ENCODE peak calls at places on chromosomes 12 and 14, in four cellular contexts. C is suprapubic skin, F is cardiac muscle cell, O is esophagus muscularis mucosa. M is an unnamed sample.

GRCh38 chr12:18676112-18676511 is 61.7 kb downstream of the PLCZ1 start:
- DNase-seq in C (no peak), F (no peak), O (no peak), M (no peak)

GRCh38 chr12:109500406-109501185 is 23.2 kb downstream of the UBE3B start:
- DNase-seq in O (no peak), F (no peak), C (no peak), M (no peak)

GRCh38 chr12:10667581-10667980 is 6.3 kb downstream of the STYK1 start:
- DNase-seq in C (no peak), F (no peak), O (no peak), M (no peak)

GRCh38 chr12:109739747-109740693 is 26.4 kb downstream of the FAM222A start:
- DNase-seq in F (peak; percentile 5), C (peak; percentile 32), O (no peak), M (no peak)

GRCh38 chr14:53450871-53451270 is 297.7 kb upstream of the DDHD1 start:
- DNase-seq in C (no peak), O (no peak), F (peak; percentile 2), M (peak; percentile 11)

GRCh38 chr14:93033983-93034670 is 81.6 kb downstream of the ITPK1 start:
- DNase-seq in C (no peak), O (no peak), F (no peak), M (no peak)

GRCh38 chr14:102505775-102506598 is 3.6 kb downstream of the ANKRD9 start:
- DNase-seq in F (no peak), O (no peak), C (no peak), M (no peak)

GRCh38 chr12:948238-948637 is 1.3 kb downstream of the RAD52 start:
- DNase-seq in F (no peak), C (no peak), O (no peak), M (no peak)

GRCh38 chr14:22314183-22314820 is 274.7 kb downstream of the DAD1 start:
- DNase-seq in F (peak; percentile 69), C (no peak), O (no peak), M (peak; percentile 63)

GRCh38 chr12:38892090-38892786 is 13.2 kb downstream of the CPNE8 start:
- DNase-seq in F (peak; percentile 22), O (no peak), C (no peak), M (no peak)

GRCh38 chr14:32620303-32620702 is 291.2 kb downstream of the AKAP6 start:
- DNase-seq in F (no peak), C (no peak), O (no peak), M (peak; percentile 59)

GRCh38 chr12:126385785-126386184 is 1320.5 kb downstream of the AACS start:
- DNase-seq in O (no peak), C (no peak), F (peak; percentile 61), M (no peak)

GRCh38 chr14:96309907-96310330 is 53.2 kb downstream of the ATG2B start:
- DNase-seq in F (no peak), O (no peak), C (no peak), M (no peak)

GRCh38 chr12:50971946-50972345 is 19.6 kb downstream of the HIGD1C start:
- DNase-seq in C (no peak), O (no peak), F (peak; percentile 44), M (no peak)

GRCh38 chr14:67068246-67068645 is 121.0 kb upstream of the GARIN2 start:
- DNase-seq in C (no peak), O (no peak), F (peak; percentile 24), M (no peak)

GRCh38 chr14:70754989-70755388 is 54.3 kb downstream of the MAP3K9 start:
- DNase-seq in C (no peak), O (no peak), F (peak; percentile 2), M (peak; percentile 4)

GRCh38 chr12:18998343-18999270 is 130.9 kb upstream of the PLEKHA5 start:
- DNase-seq in F (peak; percentile 73), C (no peak), O (no peak), M (peak; percentile 52)

GRCh38 chr12:112340983-112341840 is 41.0 kb downstream of the HECTD4 start:
- DNase-seq in F (no peak), C (no peak), O (no peak), M (no peak)

GRCh38 chr14:59310644-59311043 is 122.2 kb downstream of the DAAM1 start:
- DNase-seq in F (no peak), O (no peak), C (no peak), M (no peak)

GRCh38 chr14:93832665-93833064 is 44.4 kb upstream of the PRIMA1 start:
- DNase-seq in C (no peak), O (no peak), F (no peak), M (no peak)

GRCh38 chr12:7905071-7905470 is 30.9 kb downstream of the SLC2A3 start:
- DNase-seq in C (no peak), O (no peak), F (peak; percentile 53), M (no peak)
- H3K4me3 ChIP-seq in C (no peak overlapping the region), O (no peak overlapping the region), F (no peak overlapping the region), M (no peak overlapping the region)

DNA sequence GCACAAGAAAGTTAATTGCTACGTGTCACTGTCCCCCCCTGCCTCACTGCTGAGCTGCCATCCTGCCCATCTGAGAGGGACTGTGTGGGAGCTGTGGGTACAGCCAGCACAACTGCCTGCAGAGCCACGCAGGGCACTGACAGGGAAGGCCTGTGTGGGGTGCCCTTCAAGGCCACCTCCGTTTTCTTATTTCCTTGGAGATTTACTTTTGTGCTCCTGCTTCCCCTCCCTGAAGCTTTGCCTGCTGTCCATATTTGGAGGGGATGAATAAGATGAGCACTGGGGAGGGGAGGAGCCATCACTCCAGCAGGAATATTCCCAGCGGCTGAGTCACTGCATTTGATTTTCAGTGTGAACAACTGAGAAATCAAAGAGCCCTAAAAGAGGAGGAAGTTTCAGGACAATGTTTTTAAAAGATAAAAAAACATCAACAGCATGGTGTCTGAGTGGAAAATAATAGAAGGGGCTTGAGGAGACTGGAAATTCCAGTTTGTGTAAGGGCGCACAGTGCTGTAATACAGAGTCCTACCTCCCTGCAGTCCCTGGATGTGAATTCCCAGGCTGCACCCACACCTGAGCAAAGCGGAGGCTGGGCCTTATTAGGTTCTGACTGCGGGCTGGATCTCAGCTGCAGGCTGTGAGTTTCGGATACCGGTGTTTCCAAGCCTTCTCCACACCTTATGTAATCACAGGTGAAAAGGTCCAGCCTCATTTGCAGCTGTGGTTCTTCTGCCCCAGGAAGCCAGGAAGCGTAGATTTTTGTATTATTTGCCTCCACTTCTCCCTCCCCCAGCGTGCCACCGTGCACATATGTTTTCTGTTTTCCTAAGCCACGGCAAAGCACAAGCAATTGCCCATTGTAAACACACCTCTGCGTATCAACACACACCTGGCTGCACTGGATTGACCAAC is 192.6 kb upstream of the BCL2L14 start:
- DNase-seq in F (peak; percentile 68), C (no peak), O (no peak), M (peak; percentile 85)
- H3K4me3 ChIP-seq in F (no peak overlapping the region), C (no peak overlapping the region), O (no peak overlapping the region), M (no peak overlapping the region)

DNA sequence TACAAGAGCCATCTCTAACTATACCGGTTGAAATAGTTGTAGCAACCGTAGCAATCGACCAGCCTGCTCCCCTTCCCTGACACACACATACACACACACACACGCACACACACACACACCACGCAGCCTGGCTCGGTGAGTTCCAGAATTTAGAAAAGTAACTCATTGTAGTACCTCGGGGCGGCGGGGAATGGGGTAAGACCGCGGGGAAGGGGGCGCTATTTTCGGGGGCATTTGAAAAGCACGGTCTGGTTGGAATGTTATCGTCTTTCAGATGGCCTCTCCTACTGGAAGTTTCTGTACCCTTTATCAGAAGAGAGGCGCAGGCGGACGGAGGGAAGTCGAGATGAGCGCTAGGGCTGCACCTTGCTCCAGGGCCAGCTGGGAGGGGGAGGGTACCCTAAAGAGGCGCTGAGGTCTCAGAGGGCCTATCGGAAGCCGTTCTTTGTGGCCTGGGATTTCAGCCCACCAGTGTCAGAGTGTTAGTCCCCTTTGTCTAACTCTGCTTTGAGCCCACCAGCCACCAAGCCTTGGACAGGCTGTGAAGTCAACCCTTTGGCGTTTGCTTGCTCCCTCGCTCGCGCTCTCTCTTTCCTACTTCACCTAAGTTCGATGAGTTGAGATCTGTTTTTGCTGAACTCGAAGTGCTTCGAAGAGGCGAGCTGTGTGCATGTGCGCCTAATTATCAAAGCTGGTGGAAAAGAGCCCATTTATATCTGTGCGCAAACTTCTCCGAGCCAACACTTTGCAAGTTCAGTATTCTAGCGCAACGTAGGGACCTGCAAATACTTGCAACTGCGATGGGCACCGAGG is 844 bp downstream of the COL2A1 start:
- DNase-seq in F (peak; percentile 12), O (no peak), C (no peak), M (no peak)
- H3K4me3 ChIP-seq in F (peak overlapping the region; percentile 35), O (peak overlapping the region; percentile 44), C (peak overlapping the region; percentile 54), M (no peak overlapping the region)

DNA sequence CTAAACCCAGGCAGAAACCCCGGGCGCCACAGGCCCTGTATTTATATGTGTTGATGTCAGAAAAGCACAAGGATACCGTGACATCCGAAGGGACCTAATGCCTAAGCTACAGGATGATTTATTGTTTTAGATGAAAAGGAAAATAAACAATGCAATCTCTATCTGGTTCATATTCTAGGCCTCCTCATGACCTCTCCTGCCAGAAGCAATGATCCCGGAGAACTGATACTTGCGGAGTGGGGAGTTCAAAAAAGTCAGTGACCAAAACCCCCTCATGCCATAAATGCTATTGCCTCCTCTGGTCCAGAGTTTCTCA is 849 bp upstream of the CSRP2 start:
- DNase-seq in O (no peak), C (no peak), F (no peak), M (peak; percentile 45)
- H3K4me3 ChIP-seq in O (peak overlapping the region; percentile 79), C (peak overlapping the region; percentile 58), F (peak overlapping the region; percentile 83), M (peak overlapping the region; percentile 77)

GRCh38 chr14:99424306-99424877 is 56.3 kb downstream of the SETD3 start:
- DNase-seq in O (no peak), F (no peak), C (no peak), M (no peak)
- H3K4me3 ChIP-seq in O (no peak overlapping the region), F (no peak overlapping the region), C (no peak overlapping the region), M (no peak overlapping the region)

DNA sequence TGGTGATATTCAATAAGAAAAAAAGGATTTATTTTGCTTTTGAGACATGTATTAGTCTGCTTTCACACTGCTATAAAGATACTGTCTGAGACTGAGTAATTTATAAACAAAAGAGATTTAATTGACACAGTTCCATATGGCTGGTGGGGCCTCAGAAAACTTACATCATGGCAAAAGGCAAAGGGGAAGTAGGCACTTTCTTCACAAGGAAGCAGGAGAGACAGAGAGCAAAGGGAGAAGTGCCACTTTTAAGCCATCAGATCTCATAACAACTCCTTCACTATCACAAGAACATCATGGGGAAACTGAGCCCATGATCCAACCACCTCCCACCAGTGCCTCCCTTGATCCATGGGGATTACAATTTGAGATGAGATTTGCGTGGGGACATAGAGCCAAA is 43.9 kb downstream of the BHLHE41 start:
- DNase-seq in F (no peak), O (no peak), C (no peak), M (no peak)
- H3K4me3 ChIP-seq in F (no peak overlapping the region), O (no peak overlapping the region), C (no peak overlapping the region), M (no peak overlapping the region)

DNA sequence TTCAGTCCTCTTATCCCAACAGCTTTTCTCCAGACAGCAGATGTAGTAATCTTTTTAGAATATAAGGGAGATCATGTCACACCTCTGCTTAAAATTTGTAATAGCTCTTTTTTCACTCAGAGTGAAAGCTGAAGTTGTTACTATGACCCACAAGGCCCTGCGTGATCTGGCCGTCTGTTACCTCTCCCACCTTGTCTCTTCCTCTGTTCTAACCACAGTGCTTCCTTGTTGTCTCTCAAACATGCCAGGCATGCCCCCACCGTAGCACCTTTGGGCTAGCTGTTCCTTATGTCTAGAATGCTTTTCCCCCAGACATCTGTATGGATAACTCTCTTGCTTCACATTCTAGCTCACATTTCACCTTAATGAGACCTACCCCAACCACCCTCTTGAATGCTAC is 6.5 kb downstream of the NECAP1 start:
- DNase-seq in F (no peak), O (no peak), C (no peak), M (no peak)
- H3K4me3 ChIP-seq in F (no peak overlapping the region), O (no peak overlapping the region), C (no peak overlapping the region), M (no peak overlapping the region)